ENCODE peak calls at places on chromosome 11, in seven cellular contexts. One of them, this sample, is unnamed.

GRCh38 chr11:45180158-45180887 is 33.9 kb downstream of the PRDM11 start:
- DNase-seq in stomach: peak
- DNase-seq in suprapubic skin: no peak
- DNase-seq in HCT116: peak
- DNase-seq in testis: peak
- DNase-seq in gastrocnemius medialis: peak
- DNase-seq in A549: peak
- DNase-seq in this sample: peak

GRCh38 chr11:17508816-17509215 is 32.2 kb upstream of the ABCC8 start:
- DNase-seq in stomach: no peak
- DNase-seq in suprapubic skin: no peak
- DNase-seq in HCT116: no peak
- DNase-seq in testis: no peak
- DNase-seq in gastrocnemius medialis: no peak
- DNase-seq in A549: no peak
- DNase-seq in this sample: no peak

GRCh38 chr11:95698939-95699562 is 90.5 kb downstream of the FAM76B start:
- DNase-seq in stomach: no peak
- DNase-seq in suprapubic skin: no peak
- DNase-seq in HCT116: no peak
- DNase-seq in testis: no peak
- DNase-seq in gastrocnemius medialis: no peak
- DNase-seq in A549: no peak
- DNase-seq in this sample: no peak

GRCh38 chr11:125086633-125087296 is 23.7 kb downstream of the SLC37A2 start:
- DNase-seq in stomach: no peak
- DNase-seq in suprapubic skin: no peak
- DNase-seq in HCT116: no peak
- DNase-seq in testis: no peak
- DNase-seq in gastrocnemius medialis: no peak
- DNase-seq in A549: no peak
- DNase-seq in this sample: peak

GRCh38 chr11:12840871-12841516 is 166.8 kb downstream of the TEAD1 start:
- DNase-seq in stomach: no peak
- DNase-seq in suprapubic skin: no peak
- DNase-seq in HCT116: no peak
- DNase-seq in testis: no peak
- DNase-seq in gastrocnemius medialis: no peak
- DNase-seq in A549: no peak
- DNase-seq in this sample: no peak

GRCh38 chr11:68968306-68969255 is 12.2 kb downstream of the MRGPRD start:
- DNase-seq in stomach: no peak
- DNase-seq in suprapubic skin: peak
- DNase-seq in HCT116: no peak
- DNase-seq in testis: no peak
- DNase-seq in gastrocnemius medialis: no peak
- DNase-seq in A549: no peak
- DNase-seq in this sample: peak

GRCh38 chr11:12692238-12693074 is 18.2 kb downstream of the TEAD1 start:
- DNase-seq in stomach: peak
- DNase-seq in suprapubic skin: peak
- DNase-seq in HCT116: peak
- DNase-seq in testis: peak
- DNase-seq in gastrocnemius medialis: peak
- DNase-seq in A549: peak
- DNase-seq in this sample: peak

GRCh38 chr11:73185680-73186293 is 32.3 kb upstream of the P2RY2 start:
- DNase-seq in stomach: peak
- DNase-seq in suprapubic skin: no peak
- DNase-seq in HCT116: no peak
- DNase-seq in testis: no peak
- DNase-seq in gastrocnemius medialis: peak
- DNase-seq in A549: peak
- DNase-seq in this sample: peak

GRCh38 chr11:60847281-60847680 is 5.4 kb downstream of the CCDC86 start:
- DNase-seq in stomach: no peak
- DNase-seq in suprapubic skin: no peak
- DNase-seq in HCT116: no peak
- DNase-seq in testis: no peak
- DNase-seq in gastrocnemius medialis: no peak
- DNase-seq in A549: no peak
- DNase-seq in this sample: no peak

GRCh38 chr11:6654281-6655019 is 1.2 kb downstream of the DCHS1 start:
- DNase-seq in stomach: no peak
- DNase-seq in suprapubic skin: no peak
- DNase-seq in HCT116: no peak
- DNase-seq in testis: peak
- DNase-seq in gastrocnemius medialis: no peak
- DNase-seq in A549: no peak
- DNase-seq in this sample: peak

GRCh38 chr11:83007909-83008580 is 63.7 kb downstream of the RAB30 start:
- DNase-seq in stomach: peak
- DNase-seq in suprapubic skin: no peak
- DNase-seq in HCT116: no peak
- DNase-seq in testis: peak
- DNase-seq in gastrocnemius medialis: no peak
- DNase-seq in A549: no peak
- DNase-seq in this sample: no peak

GRCh38 chr11:61587541-61587941 is 6.7 kb upstream of the SYT7 start:
- DNase-seq in stomach: peak
- DNase-seq in suprapubic skin: no peak
- DNase-seq in HCT116: no peak
- DNase-seq in testis: peak
- DNase-seq in gastrocnemius medialis: no peak
- DNase-seq in A549: no peak
- DNase-seq in this sample: peak

GRCh38 chr11:19670030-19670761 is 42.4 kb upstream of the NAV2 start:
- DNase-seq in stomach: no peak
- DNase-seq in suprapubic skin: no peak
- DNase-seq in HCT116: peak
- DNase-seq in testis: no peak
- DNase-seq in gastrocnemius medialis: no peak
- DNase-seq in A549: peak
- DNase-seq in this sample: no peak

GRCh38 chr11:84580338-84580737 is 1046.8 kb downstream of the DLG2 start:
- DNase-seq in stomach: no peak
- DNase-seq in suprapubic skin: no peak
- DNase-seq in HCT116: no peak
- DNase-seq in testis: no peak
- DNase-seq in gastrocnemius medialis: no peak
- DNase-seq in A549: no peak
- DNase-seq in this sample: no peak

GRCh38 chr11:130211781-130212401 is 52.3 kb downstream of the ST14 start:
- DNase-seq in stomach: peak
- DNase-seq in suprapubic skin: peak
- DNase-seq in HCT116: no peak
- DNase-seq in testis: peak
- DNase-seq in gastrocnemius medialis: no peak
- DNase-seq in A549: no peak
- DNase-seq in this sample: peak

GRCh38 chr11:81432333-81432732 is 1301.3 kb downstream of the FAM181B start:
- DNase-seq in stomach: no peak
- DNase-seq in suprapubic skin: no peak
- DNase-seq in HCT116: no peak
- DNase-seq in testis: no peak
- DNase-seq in gastrocnemius medialis: no peak
- DNase-seq in A549: no peak
- DNase-seq in this sample: no peak

GRCh38 chr11:35541621-35542375 is 16.4 kb upstream of the PAMR1 start:
- DNase-seq in stomach: no peak
- DNase-seq in suprapubic skin: no peak
- DNase-seq in HCT116: no peak
- DNase-seq in testis: no peak
- DNase-seq in gastrocnemius medialis: peak
- DNase-seq in A549: peak
- DNase-seq in this sample: peak

GRCh38 chr11:67648140-67648795 is 2.3 kb downstream of the ACY3 start:
- DNase-seq in stomach: peak
- DNase-seq in suprapubic skin: no peak
- DNase-seq in HCT116: peak
- DNase-seq in testis: no peak
- DNase-seq in gastrocnemius medialis: no peak
- DNase-seq in A549: peak
- DNase-seq in this sample: no peak

GRCh38 chr11:67645521-67646457 is 4.7 kb downstream of the ACY3 start:
- DNase-seq in stomach: no peak
- DNase-seq in suprapubic skin: no peak
- DNase-seq in HCT116: no peak
- DNase-seq in testis: no peak
- DNase-seq in gastrocnemius medialis: no peak
- DNase-seq in A549: no peak
- DNase-seq in this sample: no peak

GRCh38 chr11:67644472-67645418 is 5.2 kb upstream of the TBX10 start:
- DNase-seq in stomach: no peak
- DNase-seq in suprapubic skin: no peak
- DNase-seq in HCT116: no peak
- DNase-seq in testis: no peak
- DNase-seq in gastrocnemius medialis: no peak
- DNase-seq in A549: no peak
- DNase-seq in this sample: peak

GRCh38 chr11:67647471-67647870 is 3.1 kb downstream of the ACY3 start:
- DNase-seq in stomach: no peak
- DNase-seq in suprapubic skin: peak
- DNase-seq in HCT116: no peak
- DNase-seq in testis: no peak
- DNase-seq in gastrocnemius medialis: no peak
- DNase-seq in A549: no peak
- DNase-seq in this sample: no peak

GRCh38 chr11:67646535-67647336 is 3.8 kb downstream of the ACY3 start:
- DNase-seq in stomach: no peak
- DNase-seq in suprapubic skin: peak
- DNase-seq in HCT116: no peak
- DNase-seq in testis: no peak
- DNase-seq in gastrocnemius medialis: no peak
- DNase-seq in A549: no peak
- DNase-seq in this sample: no peak
- TF ChIP-seq POLR2A in stomach: no peak
- TF ChIP-seq POLR2A in suprapubic skin: no peak
- TF ChIP-seq POLR2A in HCT116: no peak
- TF ChIP-seq POLR2A in testis: no peak
- TF ChIP-seq POLR2A in gastrocnemius medialis: no peak
- TF ChIP-seq POLR2A in A549: no peak
- TF ChIP-seq POLR2A in this sample: no peak

DNA sequence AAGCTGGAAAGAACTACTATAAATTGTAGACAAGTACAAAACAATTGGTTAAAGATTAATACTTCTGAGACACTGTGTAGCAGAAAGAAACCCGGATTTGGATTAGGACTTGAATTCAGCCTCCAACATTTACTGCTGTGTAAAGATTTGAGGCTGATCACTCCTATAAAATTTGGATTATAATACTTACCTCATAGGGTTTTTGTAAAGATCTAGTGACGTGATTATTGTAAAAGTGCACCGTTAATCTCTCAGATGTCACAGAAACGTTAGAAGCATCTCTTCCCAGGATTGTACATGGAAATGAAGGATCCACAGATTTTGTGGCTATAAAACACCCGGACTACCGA is 323 bp upstream of the HIKESHI start:
- DNase-seq in stomach: no peak
- DNase-seq in suprapubic skin: no peak
- DNase-seq in HCT116: no peak
- DNase-seq in testis: no peak
- DNase-seq in gastrocnemius medialis: no peak
- DNase-seq in A549: no peak
- DNase-seq in this sample: no peak
- H3K27ac ChIP-seq in stomach: no peak
- H3K27ac ChIP-seq in suprapubic skin: no peak
- H3K27ac ChIP-seq in HCT116: no peak
- H3K27ac ChIP-seq in testis: peak
- H3K27ac ChIP-seq in gastrocnemius medialis: peak
- H3K27ac ChIP-seq in A549: peak
- H3K27ac ChIP-seq in this sample: peak

DNA sequence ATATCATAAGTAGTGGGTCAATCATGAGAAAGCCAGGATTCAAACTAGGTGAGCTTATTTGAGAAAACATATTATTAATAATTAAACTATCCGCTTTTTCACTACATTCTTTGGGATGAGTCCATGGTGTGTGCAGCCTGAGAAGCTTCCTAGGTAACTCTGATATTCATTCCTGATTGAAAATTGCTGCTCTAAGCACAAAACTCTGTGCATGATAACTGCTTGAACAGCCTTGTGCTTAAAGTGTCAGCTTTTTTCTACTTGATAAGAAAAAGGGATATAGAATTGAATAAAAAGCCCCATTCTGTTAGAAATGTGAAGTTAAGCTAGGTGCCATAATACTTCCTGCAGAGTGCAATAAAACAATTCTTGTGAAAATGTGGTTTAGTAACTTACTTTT is 343.5 kb upstream of the LUZP2 start:
- DNase-seq in stomach: no peak
- DNase-seq in suprapubic skin: no peak
- DNase-seq in HCT116: no peak
- DNase-seq in testis: no peak
- DNase-seq in gastrocnemius medialis: no peak
- DNase-seq in A549: no peak
- DNase-seq in this sample: no peak
- TF ChIP-seq CTCF in stomach: no peak
- TF ChIP-seq CTCF in suprapubic skin: no peak
- TF ChIP-seq CTCF in HCT116: no peak
- TF ChIP-seq CTCF in testis: no peak
- TF ChIP-seq CTCF in gastrocnemius medialis: no peak
- TF ChIP-seq CTCF in A549: no peak
- TF ChIP-seq CTCF in this sample: no peak

GRCh38 chr11:76186776-76187279 is 19.5 kb downstream of the WNT11 start:
- DNase-seq in stomach: peak
- DNase-seq in suprapubic skin: no peak
- DNase-seq in HCT116: no peak
- DNase-seq in testis: no peak
- DNase-seq in gastrocnemius medialis: peak
- DNase-seq in A549: no peak
- DNase-seq in this sample: no peak

GRCh38 chr11:76188873-76189272 is 17.4 kb downstream of the WNT11 start:
- DNase-seq in stomach: no peak
- DNase-seq in suprapubic skin: no peak
- DNase-seq in HCT116: no peak
- DNase-seq in testis: no peak
- DNase-seq in gastrocnemius medialis: no peak
- DNase-seq in A549: no peak
- DNase-seq in this sample: no peak

GRCh38 chr11:76184551-76184993 is 21.7 kb downstream of the WNT11 start:
- DNase-seq in stomach: no peak
- DNase-seq in suprapubic skin: no peak
- DNase-seq in HCT116: no peak
- DNase-seq in testis: no peak
- DNase-seq in gastrocnemius medialis: no peak
- DNase-seq in A549: no peak
- DNase-seq in this sample: no peak

GRCh38 chr11:76185931-76186401 is 20.3 kb downstream of the WNT11 start:
- DNase-seq in stomach: no peak
- DNase-seq in suprapubic skin: no peak
- DNase-seq in HCT116: no peak
- DNase-seq in testis: peak
- DNase-seq in gastrocnemius medialis: peak
- DNase-seq in A549: no peak
- DNase-seq in this sample: no peak

DNA sequence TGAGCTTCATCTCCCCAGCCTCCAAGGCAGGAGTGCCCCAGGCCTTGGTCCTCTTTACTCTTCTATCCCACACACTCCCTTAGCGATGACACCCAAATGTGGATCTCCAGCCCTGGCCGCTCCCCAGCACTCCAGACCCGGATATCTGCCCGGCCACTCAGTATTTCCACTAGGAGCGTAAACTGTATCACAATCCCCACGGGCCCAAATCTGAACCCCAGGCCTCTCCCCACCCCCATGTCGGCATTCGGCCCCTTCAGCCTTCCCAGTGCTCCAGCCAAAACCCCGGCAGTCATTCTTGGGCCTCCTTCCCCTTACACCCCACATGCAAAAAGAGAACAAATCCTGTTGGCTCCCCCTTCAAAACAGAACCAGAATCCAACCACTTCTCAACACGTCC is 20.8 kb downstream of the WNT11 start:
- DNase-seq in stomach: no peak
- DNase-seq in suprapubic skin: no peak
- DNase-seq in HCT116: no peak
- DNase-seq in testis: peak
- DNase-seq in gastrocnemius medialis: no peak
- DNase-seq in A549: no peak
- DNase-seq in this sample: no peak
- TF ChIP-seq POLR2A in stomach: no peak
- TF ChIP-seq POLR2A in suprapubic skin: no peak
- TF ChIP-seq POLR2A in HCT116: no peak
- TF ChIP-seq POLR2A in testis: no peak
- TF ChIP-seq POLR2A in gastrocnemius medialis: no peak
- TF ChIP-seq POLR2A in A549: no peak
- TF ChIP-seq POLR2A in this sample: no peak

This sample was measured in sigmoid colon.